ENCODE peak calls at places on chromosome 7, in ten cellular contexts. T is bronchial epithelial cell, U is uterus, H is AG09309, Z is pancreas, M is cardiac muscle cell, A is fibroblast of pulmonary artery, S is kidney epithelial cell, K is retinal pigment epithelial cell, E is left ventricle myocardium inferior. O is an unnamed sample.

GRCh38 chr7:145031162-145031561 is 195.3 kb upstream of the TPK1 start:
- DNase-seq in S (no peak), T (no peak), A (no peak), K (no peak), M (no peak), E (no peak), U (no peak), Z (no peak), H (no peak), O (no peak)

GRCh38 chr7:120741371-120742042 is 116.4 kb downstream of the TSPAN12 start:
- DNase-seq in Z (no peak), E (no peak), T (peak), H (no peak), U (no peak), M (no peak), K (no peak), S (no peak), A (no peak), O (no peak)

GRCh38 chr7:123271231-123271630 is 71.5 kb upstream of the SLC13A1 start:
- DNase-seq in K (peak), T (peak), Z (no peak), M (peak), U (no peak), E (no peak), H (no peak), S (peak), A (peak), O (peak)

GRCh38 chr7:143408686-143409551 is at the start of gene EPHA1:
- DNase-seq in S (no peak), M (peak), T (peak), K (no peak), A (no peak), U (no peak), E (no peak), H (no peak), Z (peak), O (no peak)

GRCh38 chr7:98805956-98806838 is 63.6 kb downstream of the TMEM130 start:
- DNase-seq in T (no peak), M (no peak), A (no peak), Z (no peak), E (no peak), K (no peak), H (no peak), S (no peak), U (no peak), O (no peak)

GRCh38 chr7:102170417-102170970 is 116.2 kb upstream of the SH2B2 start:
- DNase-seq in A (peak), M (peak), T (no peak), Z (no peak), H (no peak), E (no peak), U (no peak), K (no peak), S (no peak), O (no peak)

GRCh38 chr7:84100866-84101265 is 93.7 kb downstream of the SEMA3A start:
- DNase-seq in S (peak), Z (no peak), H (no peak), K (no peak), M (peak), U (no peak), E (no peak), A (peak), T (peak), O (peak)

GRCh38 chr7:5643280-5643679 is 138.2 kb downstream of the RNF216 start:
- DNase-seq in Z (no peak), E (peak), K (no peak), U (peak), T (peak), A (peak), M (peak), H (no peak), S (no peak), O (no peak)

GRCh38 chr7:136528329-136528728 is 340.1 kb upstream of the CHRM2 start:
- DNase-seq in Z (no peak), K (peak), E (no peak), U (no peak), S (peak), T (peak), A (peak), M (peak), H (peak), O (peak)

GRCh38 chr7:452230-452751 is 67.4 kb downstream of the PDGFA start:
- DNase-seq in K (no peak), M (peak), U (no peak), E (no peak), T (no peak), Z (no peak), H (no peak), A (peak), S (no peak), O (peak)

GRCh38 chr7:26153246-26153822 is 1.3 kb downstream of the NFE2L3 start:
- DNase-seq in E (no peak), H (no peak), K (no peak), Z (no peak), T (no peak), M (no peak), A (no peak), U (no peak), S (no peak), O (no peak)

GRCh38 chr7:2800923-2801682 is 43.0 kb downstream of the GNA12 start:
- DNase-seq in M (peak), T (no peak), H (no peak), E (peak), A (peak), K (no peak), Z (no peak), U (no peak), S (no peak), O (peak)

GRCh38 chr7:108351715-108352114 is 104.5 kb downstream of the NRCAM start:
- DNase-seq in T (peak), Z (no peak), S (no peak), A (peak), U (no peak), H (no peak), M (peak), K (no peak), E (no peak), O (no peak)

GRCh38 chr7:148242271-148242801 is 348.2 kb upstream of the C7orf33 start:
- DNase-seq in S (peak), E (no peak), H (no peak), M (peak), Z (peak), T (peak), K (no peak), U (peak), A (peak), O (peak)

GRCh38 chr7:953547-954327 is 743 bp downstream of the ADAP1 start:
- DNase-seq in M (peak), K (no peak), U (no peak), E (peak), H (no peak), S (no peak), Z (no peak), T (peak), A (peak), O (peak)

GRCh38 chr7:20783716-20784310 is 2.9 kb downstream of the SP8 start:
- DNase-seq in K (no peak), A (no peak), E (no peak), Z (no peak), S (no peak), H (no peak), T (no peak), M (no peak), U (no peak), O (no peak)
- H3K4me3 ChIP-seq in K (no peak), A (peak), E (peak), Z (no peak), S (no peak), H (peak), T (no peak), M (peak), U (no peak), O (no peak)

GRCh38 chr7:116726713-116727431 is 54.9 kb downstream of the MET start:
- DNase-seq in T (no peak), K (no peak), A (peak), S (no peak), M (peak), E (no peak), U (no peak), Z (no peak), H (no peak), O (peak)

GRCh38 chr7:116724560-116725231 is 52.7 kb downstream of the MET start:
- DNase-seq in E (no peak), Z (no peak), T (no peak), S (no peak), K (no peak), U (no peak), A (no peak), H (no peak), M (no peak), O (no peak)

GRCh38 chr7:116728413-116728812 is 56.4 kb downstream of the MET start:
- DNase-seq in U (no peak), T (no peak), K (no peak), S (no peak), Z (no peak), A (no peak), E (no peak), H (no peak), M (no peak), O (no peak)

GRCh38 chr7:116726149-116726548 is 54.2 kb downstream of the MET start:
- DNase-seq in K (no peak), U (no peak), T (no peak), H (no peak), S (no peak), E (no peak), Z (no peak), A (no peak), M (no peak), O (no peak)

GRCh38 chr7:116727432-116728009 is 55.5 kb downstream of the MET start:
- DNase-seq in Z (no peak), S (no peak), A (no peak), K (no peak), U (no peak), M (no peak), T (peak), H (no peak), E (no peak), O (no peak)
- TF ChIP-seq CTCF in Z (no peak), S (no peak), A (no peak), K (no peak), U (no peak), M (no peak), T (no peak), H (no peak), E (no peak), O (no peak)

DNA sequence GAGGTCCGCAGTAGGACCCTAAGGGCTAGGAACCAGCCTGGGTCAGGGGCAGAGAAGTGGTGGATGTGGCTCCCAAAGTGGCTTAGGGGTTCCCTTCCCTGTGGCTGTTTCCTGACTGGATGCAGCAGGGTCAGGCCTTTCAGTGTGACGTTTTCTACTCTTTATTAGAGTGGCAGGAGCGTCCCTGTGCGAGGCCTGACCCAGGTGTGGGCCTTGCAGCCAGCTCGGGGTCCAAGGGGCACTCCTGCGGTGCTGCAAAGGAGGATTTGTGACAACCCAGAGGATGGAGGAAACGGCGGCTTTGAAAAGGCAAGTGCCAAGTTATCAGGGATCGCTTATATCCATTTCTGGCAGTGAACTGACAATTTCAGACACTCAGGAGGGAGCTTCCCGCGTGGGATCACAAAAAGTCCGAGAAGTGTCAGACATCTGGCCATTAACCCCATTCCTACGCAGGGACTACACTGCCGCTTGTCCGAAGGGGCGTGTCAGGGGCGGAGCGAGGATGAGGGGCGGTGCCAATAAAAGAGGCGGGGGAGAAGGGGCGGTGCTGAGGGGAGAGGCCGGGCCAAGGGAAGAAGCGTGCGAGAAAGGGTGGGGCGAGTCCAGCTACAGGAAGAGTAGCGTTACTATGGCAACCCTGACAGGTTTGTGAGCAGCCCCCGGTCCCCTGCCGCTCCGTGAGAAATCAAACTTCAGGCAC is 98.8 kb upstream of the ZNF722 start:
- DNase-seq in A (no peak), S (no peak), M (no peak), T (no peak), K (no peak), Z (peak), U (peak), H (no peak), E (peak), O (no peak)
- H3K4me3 ChIP-seq in A (no peak), S (no peak), M (no peak), T (peak), K (no peak), Z (peak), U (peak), H (peak), E (peak), O (no peak)

DNA sequence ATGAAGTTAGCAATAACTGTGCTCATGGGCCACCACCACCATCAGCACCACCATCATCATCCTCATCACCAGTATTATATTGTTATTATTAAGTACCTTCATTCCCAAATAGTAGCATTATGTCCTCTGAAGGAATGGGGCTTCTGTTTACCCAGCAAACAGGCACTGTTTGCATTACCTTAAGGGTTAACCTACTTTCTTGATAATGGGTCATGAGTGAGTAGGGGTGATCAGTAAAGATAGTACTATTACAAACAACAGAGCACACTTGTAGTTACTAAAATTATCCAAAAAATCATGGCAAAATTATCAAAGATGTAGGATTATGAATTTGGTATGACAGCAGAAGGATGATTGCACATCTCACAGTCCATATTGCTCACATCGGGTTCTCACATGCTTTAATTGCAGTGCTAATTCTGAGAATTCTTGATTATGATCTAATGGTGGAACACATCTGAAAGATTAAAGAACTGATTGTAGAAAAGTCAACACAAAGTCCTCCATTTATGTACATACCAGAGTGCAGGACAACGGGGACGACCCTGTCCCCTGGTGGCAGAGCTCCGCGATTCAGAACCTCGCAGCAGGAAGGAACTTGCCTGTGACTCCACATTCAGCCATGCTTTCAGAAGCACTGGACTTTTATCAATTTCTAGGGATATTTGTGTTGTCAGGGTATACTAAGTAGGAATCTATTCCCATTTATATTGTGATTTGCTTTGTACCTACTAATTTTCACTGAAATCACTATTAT is 31.0 kb downstream of the PDE1C start:
- DNase-seq in S (no peak), K (no peak), E (no peak), A (no peak), U (no peak), H (no peak), Z (no peak), M (no peak), T (no peak), O (no peak)
- TF ChIP-seq CTCF in S (no peak), K (no peak), E (peak), A (no peak), U (no peak), H (no peak), Z (no peak), M (no peak), T (no peak), O (no peak)

DNA sequence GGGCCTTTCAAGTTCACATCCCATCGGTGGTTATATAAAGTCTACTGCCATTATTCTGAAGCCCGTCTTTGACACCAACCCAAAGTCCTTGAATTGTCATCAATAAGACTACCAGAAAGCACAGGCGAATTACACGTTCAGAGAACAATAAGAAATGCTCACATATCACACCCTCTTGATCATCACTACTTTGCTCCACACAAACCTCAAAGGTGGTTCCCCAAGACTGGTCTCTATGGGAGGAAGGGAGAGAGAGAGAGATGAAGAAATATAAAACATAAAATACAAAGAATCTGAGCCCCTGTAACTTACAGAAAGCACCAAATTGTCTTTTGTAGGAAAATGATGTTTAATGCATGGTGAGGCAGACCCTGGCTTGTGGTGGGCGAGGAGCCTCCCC is 4.4 kb downstream of the HIPK2 start:
- DNase-seq in H (no peak), S (no peak), A (no peak), Z (no peak), U (no peak), M (no peak), E (no peak), K (no peak), T (no peak), O (no peak)
- H3K4me3 ChIP-seq in H (no peak), S (peak), A (no peak), Z (no peak), U (no peak), M (no peak), E (no peak), K (no peak), T (no peak), O (no peak)

DNA sequence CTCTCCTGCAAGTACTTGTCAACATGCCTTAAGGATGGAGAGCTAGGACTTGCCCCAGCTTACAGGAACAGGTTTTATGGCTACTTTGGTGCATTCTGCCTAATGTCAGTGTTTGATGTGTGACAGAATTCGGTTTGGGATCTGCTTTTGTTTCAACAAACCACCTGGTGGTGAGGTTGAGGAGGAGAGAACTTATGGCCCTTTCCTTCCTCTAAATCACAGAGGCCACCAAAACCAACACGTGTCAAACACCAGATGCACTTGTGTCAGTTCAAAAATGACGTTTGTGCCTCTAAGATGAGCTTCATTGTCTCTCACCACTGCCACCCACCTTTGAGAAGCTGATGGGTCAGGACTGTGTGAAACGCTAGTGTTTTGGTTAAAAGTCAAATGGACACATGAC is 83.9 kb downstream of the OSBPL3 start:
- DNase-seq in E (no peak), Z (no peak), A (no peak), S (no peak), U (no peak), T (no peak), H (no peak), M (no peak), K (no peak), O (no peak)
- TF ChIP-seq CTCF in E (no peak), Z (no peak), A (no peak), S (no peak), U (no peak), T (no peak), H (no peak), M (no peak), K (no peak), O (peak)